ENCODE peak calls at places on chromosome 13, in six cellular contexts. W is HCT116; H is CD8-positive, alpha-beta T cell; Q is glutamatergic neuron; E is neural crest cell; D is HFFc6. O is an unnamed sample.

GRCh38 chr13:32117696-32118095 is 86.1 kb downstream of the FRY start:
- DNase-seq in Q (no peak), H (no peak), W (no peak), D (no peak), E (no peak), O (no peak)

GRCh38 chr13:113776231-113777125 is 17.5 kb downstream of the TMEM255B start:
- DNase-seq in D (no peak), W (no peak), H (no peak), E (no peak), Q (no peak), O (no peak)

GRCh38 chr13:27455331-27455855 is 5.0 kb upstream of the MTIF3 start:
- DNase-seq in H (no peak), E (no peak), D (no peak), W (no peak), Q (no peak), O (no peak)

GRCh38 chr13:48731957-48732569 is 78.3 kb downstream of the CYSLTR2 start:
- DNase-seq in Q (peak; percentile 59), E (peak; percentile 56), H (peak; percentile 29), D (no peak), W (peak; percentile 28), O (peak; percentile 69)

GRCh38 chr13:105410602-105411001 is 1124.9 kb downstream of the EFNB2 start:
- DNase-seq in W (peak; percentile 23), Q (peak; percentile 87), E (peak; percentile 47), D (no peak), H (no peak), O (no peak)

GRCh38 chr13:111210488-111210887 is 95.4 kb downstream of the ARHGEF7 start:
- DNase-seq in Q (no peak), E (no peak), W (no peak), D (peak; percentile 90), H (no peak), O (no peak)

GRCh38 chr13:42947925-42948324 is 44.1 kb downstream of the EPSTI1 start:
- DNase-seq in E (no peak), H (no peak), D (no peak), Q (no peak), W (no peak), O (no peak)

GRCh38 chr13:60211548-60211947 is 47.8 kb upstream of the DIAPH3 start:
- DNase-seq in E (no peak), H (no peak), D (no peak), W (no peak), Q (no peak), O (no peak)

GRCh38 chr13:56459291-56459690 is 681.4 kb upstream of the PRR20A start:
- DNase-seq in E (no peak), W (no peak), Q (no peak), D (no peak), H (no peak), O (no peak)

GRCh38 chr13:28499579-28499978 is 4.7 kb upstream of the FLT1 start:
- DNase-seq in H (no peak), D (peak; percentile 37), W (no peak), E (no peak), Q (no peak), O (no peak)

GRCh38 chr13:97568850-97569249 is 134.9 kb downstream of the RAP2A start:
- DNase-seq in H (no peak), E (no peak), W (no peak), D (no peak), Q (no peak), O (no peak)

GRCh38 chr13:110419391-110419791 is 112.3 kb downstream of the COL4A2 start:
- DNase-seq in H (no peak), Q (no peak), D (no peak), E (no peak), W (no peak), O (no peak)

GRCh38 chr13:71525004-71525403 is 342.0 kb downstream of the DACH1 start:
- DNase-seq in E (no peak), Q (no peak), H (no peak), W (no peak), D (no peak), O (no peak)

GRCh38 chr13:20769091-20769490 is 4.7 kb downstream of the EEF1AKMT1 start:
- DNase-seq in E (no peak), D (no peak), Q (no peak), H (no peak), W (no peak), O (no peak)

GRCh38 chr13:97346561-97347254 is 87.3 kb upstream of the RAP2A start:
- DNase-seq in H (no peak), W (no peak), E (no peak), D (no peak), Q (no peak), O (no peak)

GRCh38 chr13:44448373-44448772 is 74.7 kb downstream of the SERP2 start:
- DNase-seq in D (no peak), Q (no peak), H (no peak), W (no peak), E (no peak), O (no peak)

GRCh38 chr13:103523853-103524252 is 457.6 kb upstream of the SLC10A2 start:
- DNase-seq in E (no peak), Q (no peak), W (no peak), H (no peak), D (no peak), O (no peak)

GRCh38 chr13:113978741-113979481 is 5.0 kb upstream of the C13orf46 start:
- DNase-seq in W (no peak), Q (peak; percentile 13), D (no peak), H (no peak), E (no peak), O (no peak)

GRCh38 chr13:112905990-112906641 is 62.9 kb upstream of the MCF2L start:
- DNase-seq in E (no peak), Q (no peak), W (no peak), D (no peak), H (no peak), O (no peak)

GRCh38 chr13:102702965-102703720 is 8.3 kb upstream of the METTL21C start:
- DNase-seq in H (no peak), Q (no peak), D (no peak), E (no peak), W (no peak), O (no peak)

GRCh38 chr13:44305845-44306244 is 67.8 kb upstream of the SERP2 start:
- DNase-seq in D (no peak), E (peak; percentile 16), Q (no peak), W (no peak), H (no peak), O (no peak)

GRCh38 chr13:75870397-75870801 is 234.3 kb downstream of the LMO7 start:
- DNase-seq in Q (no peak), E (peak; percentile 20), D (no peak), H (no peak), W (no peak), O (no peak)

GRCh38 chr13:30895773-30896172 is 10.3 kb upstream of the MEDAG start:
- DNase-seq in H (no peak), Q (no peak), D (peak; percentile 74), W (no peak), E (no peak), O (no peak)

GRCh38 chr13:19672990-19673389 is 39.5 kb downstream of the MPHOSPH8 start:
- DNase-seq in Q (no peak), D (no peak), E (no peak), W (no peak), H (no peak), O (no peak)

GRCh38 chr13:110126391-110126961 is 180.5 kb downstream of the COL4A1 start:
- DNase-seq in H (no peak), E (no peak), D (peak; percentile 95), W (no peak), Q (no peak), O (no peak)

GRCh38 chr13:80945328-80945727 is 604.4 kb upstream of the SPRY2 start:
- DNase-seq in D (no peak), Q (peak; percentile 37), W (no peak), H (no peak), E (peak; percentile 50), O (no peak)

DNA sequence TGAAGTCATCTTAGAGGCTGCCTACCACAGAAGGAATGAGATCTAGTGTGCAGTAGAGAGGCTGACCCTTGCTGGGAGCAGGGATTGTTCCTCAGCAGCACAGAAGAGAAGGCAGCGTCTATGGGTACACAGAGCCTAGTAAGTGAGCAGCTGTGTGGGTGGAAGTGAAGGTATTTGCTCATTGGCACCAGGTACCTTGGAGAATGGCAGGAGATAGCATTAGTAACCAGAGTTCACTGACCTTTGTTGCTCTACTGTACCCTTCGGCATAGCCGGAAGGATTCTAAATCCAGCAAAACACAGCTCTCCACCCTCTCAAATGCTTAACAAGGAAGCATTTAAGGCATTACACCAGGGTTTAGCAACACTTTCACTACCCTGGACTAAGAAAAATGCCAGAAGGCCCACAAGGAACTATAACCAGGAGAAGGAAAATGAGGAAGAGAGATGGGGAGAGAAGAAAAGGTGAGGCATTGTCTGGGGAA is 12.3 kb downstream of the SOX21 start:
- DNase-seq in Q (no peak), H (no peak), W (no peak), E (no peak), D (no peak), O (no peak)
- TF ChIP-seq CTCF in Q (no peak), H (no peak), W (no peak), E (no peak), D (no peak), O (no peak)

DNA sequence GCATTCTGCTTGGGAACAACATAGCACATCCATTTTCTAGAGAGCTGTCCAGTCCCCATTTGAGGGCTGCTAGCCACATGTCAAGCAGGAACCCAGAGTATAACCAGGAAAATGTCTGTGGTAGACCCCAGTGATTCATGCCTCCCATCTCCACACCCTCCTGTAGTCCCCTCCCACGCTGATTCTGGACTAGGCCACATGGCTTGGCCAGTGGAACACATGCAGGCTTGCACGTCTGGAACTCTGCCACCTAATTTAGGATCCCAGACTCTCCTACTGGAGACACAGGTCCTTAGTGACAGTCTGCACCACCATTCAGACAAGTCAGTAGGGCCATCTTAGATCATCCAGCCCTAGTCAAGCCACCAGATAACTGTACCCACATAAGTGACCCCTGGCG is 149.8 kb downstream of the ZIC5 start:
- DNase-seq in D (no peak), Q (no peak), W (no peak), E (no peak), H (no peak), O (no peak)
- TF ChIP-seq CTCF in D (no peak), Q (no peak), W (no peak), E (no peak), H (no peak), O (no peak)

GRCh38 chr13:92717857-92718256 is 508.8 kb upstream of the GPC6 start:
- DNase-seq in E (no peak), W (no peak), H (no peak), Q (no peak), D (no peak), O (no peak)

GRCh38 chr13:92719868-92720267 is 506.7 kb upstream of the GPC6 start:
- DNase-seq in W (no peak), D (no peak), H (no peak), Q (no peak), E (no peak), O (no peak)

GRCh38 chr13:92721610-92722009 is 505.0 kb upstream of the GPC6 start:
- DNase-seq in E (no peak), H (no peak), D (no peak), Q (no peak), W (no peak), O (no peak)

GRCh38 chr13:92716749-92717148 is 509.9 kb upstream of the GPC6 start:
- DNase-seq in D (peak; percentile 8), H (no peak), Q (no peak), W (no peak), E (no peak), O (no peak)
- TF ChIP-seq CTCF in D (peak; percentile 36), H (no peak), Q (no peak), W (no peak), E (peak; percentile 22), O (no peak)

GRCh38 chr13:51599444-51600176 is 15.3 kb downstream of the WDFY2 start:
- DNase-seq in Q (no peak), E (no peak), H (no peak), W (no peak), D (no peak), O (no peak)
- TF ChIP-seq CTCF in Q (no peak), E (peak; percentile 33), H (no peak), W (peak; percentile 22), D (peak; percentile 36), O (no peak)

GRCh38 chr13:107867701-107868661 is 347.4 kb downstream of the LIG4 start:
- DNase-seq in Q (peak; percentile 86), W (no peak), E (peak; percentile 59), H (no peak), D (no peak), O (no peak)
- TF ChIP-seq CTCF in Q (no peak), W (no peak), E (peak; percentile 67), H (no peak), D (no peak), O (no peak)

O was measured in CD4-positive, alpha-beta T cell.